ENCODE peak calls at places on chromosomes 6 and 20, in four cellular contexts. N is AG04449, S is progenitor cell of endocrine pancreas, V is RWPE1. M is an unnamed sample.

GRCh38 chr6:159646731-159647130 is 46.3 kb downstream of the SOD2 start:
- DNase-seq in N (no peak), S (no peak), V (no peak), M (peak)

GRCh38 chr20:24917797-24918578 is 31.1 kb upstream of the CST7 start:
- DNase-seq in N (peak), S (peak), V (peak), M (peak)

GRCh38 chr6:154501287-154501868 is 9.1 kb downstream of the CNKSR3 start:
- DNase-seq in N (no peak), S (no peak), V (no peak), M (no peak)

GRCh38 chr20:26209171-26209941 is 512.7 kb upstream of the ZNF337 start:
- DNase-seq in N (no peak), S (no peak), V (no peak), M (no peak)

GRCh38 chr20:60224914-60225313 is 266.7 kb downstream of the CDH26 start:
- DNase-seq in N (no peak), S (no peak), V (no peak), M (peak)

GRCh38 chr6:33693186-33694158 is 18.0 kb downstream of the UQCC2 start:
- DNase-seq in N (no peak), S (no peak), V (no peak), M (no peak)

GRCh38 chr20:11972478-11972877 is 54.8 kb downstream of the BTBD3 start:
- DNase-seq in N (no peak), S (no peak), V (no peak), M (no peak)

GRCh38 chr6:78831492-78831891 is 35.9 kb upstream of the IRAK1BP1 start:
- DNase-seq in N (no peak), S (no peak), V (no peak), M (no peak)

GRCh38 chr6:45892696-45893095 is 123.0 kb downstream of the CLIC5 start:
- DNase-seq in N (no peak), S (no peak), V (no peak), M (no peak)

GRCh38 chr20:15654208-15654649 is 919.0 kb downstream of the KIF16B start:
- DNase-seq in N (no peak), S (no peak), V (peak), M (peak)

GRCh38 chr6:3565291-3565690 is 108.4 kb upstream of the SLC22A23 start:
- DNase-seq in N (no peak), S (no peak), V (no peak), M (no peak)

GRCh38 chr20:41615671-41616070 is 2.5 kb downstream of the CHD6 start:
- DNase-seq in N (no peak), S (no peak), V (no peak), M (no peak)

GRCh38 chr20:12306107-12306506 is 388.4 kb downstream of the BTBD3 start:
- DNase-seq in N (no peak), S (no peak), V (no peak), M (no peak)

GRCh38 chr6:11650297-11650696 is 112.7 kb downstream of the TMEM170B start:
- DNase-seq in N (peak), S (no peak), V (no peak), M (no peak)

GRCh38 chr20:53879048-53879684 is 191.2 kb downstream of the BCAS1 start:
- DNase-seq in N (no peak), S (no peak), V (no peak), M (no peak)

GRCh38 chr6:68012822-68013221 is 622.3 kb upstream of the ADGRB3 start:
- DNase-seq in N (no peak), S (no peak), V (no peak), M (no peak)

GRCh38 chr6:135423649-135424128 is 73.9 kb downstream of the AHI1 start:
- DNase-seq in N (no peak), S (no peak), V (peak), M (peak)

GRCh38 chr6:36599791-36600209 is 5.6 kb downstream of the SRSF3 start:
- DNase-seq in N (no peak), S (no peak), V (peak), M (peak)

GRCh38 chr6:158046201-158047119 is 64.8 kb downstream of the SYNJ2 start:
- DNase-seq in N (no peak), S (no peak), V (no peak), M (no peak)

GRCh38 chr6:3383525-3383924 is 73.3 kb downstream of the SLC22A23 start:
- DNase-seq in N (no peak), S (no peak), V (no peak), M (no peak)

GRCh38 chr6:43992783-43993505 is 134.3 kb downstream of the MRPL14 start:
- DNase-seq in N (no peak), S (no peak), V (no peak), M (no peak)

GRCh38 chr6:107032051-107032450 is 4.1 kb downstream of the MTRES1 start:
- DNase-seq in N (no peak), S (no peak), V (no peak), M (no peak)

GRCh38 chr6:124054034-124054433 is 250.4 kb downstream of the NKAIN2 start:
- DNase-seq in N (no peak), S (no peak), V (no peak), M (no peak)

GRCh38 chr6:157491571-157492232 is 110.7 kb downstream of the ZDHHC14 start:
- DNase-seq in N (no peak), S (no peak), V (no peak), M (no peak)

GRCh38 chr6:9397981-9398559 is 962.7 kb upstream of the SLC35B3 start:
- DNase-seq in N (no peak), S (no peak), V (no peak), M (peak)

GRCh38 chr20:36773123-36773547 is 428 bp downstream of the DSN1 start:
- DNase-seq in N (no peak), S (no peak), V (no peak), M (no peak)

GRCh38 chr6:31776961-31777666 is at the start of gene VWA7:
- DNase-seq in N (no peak), S (peak), V (peak), M (peak)
- TF ChIP-seq CTCF in N (no peak), S (no peak), V (no peak), M (peak)

DNA sequence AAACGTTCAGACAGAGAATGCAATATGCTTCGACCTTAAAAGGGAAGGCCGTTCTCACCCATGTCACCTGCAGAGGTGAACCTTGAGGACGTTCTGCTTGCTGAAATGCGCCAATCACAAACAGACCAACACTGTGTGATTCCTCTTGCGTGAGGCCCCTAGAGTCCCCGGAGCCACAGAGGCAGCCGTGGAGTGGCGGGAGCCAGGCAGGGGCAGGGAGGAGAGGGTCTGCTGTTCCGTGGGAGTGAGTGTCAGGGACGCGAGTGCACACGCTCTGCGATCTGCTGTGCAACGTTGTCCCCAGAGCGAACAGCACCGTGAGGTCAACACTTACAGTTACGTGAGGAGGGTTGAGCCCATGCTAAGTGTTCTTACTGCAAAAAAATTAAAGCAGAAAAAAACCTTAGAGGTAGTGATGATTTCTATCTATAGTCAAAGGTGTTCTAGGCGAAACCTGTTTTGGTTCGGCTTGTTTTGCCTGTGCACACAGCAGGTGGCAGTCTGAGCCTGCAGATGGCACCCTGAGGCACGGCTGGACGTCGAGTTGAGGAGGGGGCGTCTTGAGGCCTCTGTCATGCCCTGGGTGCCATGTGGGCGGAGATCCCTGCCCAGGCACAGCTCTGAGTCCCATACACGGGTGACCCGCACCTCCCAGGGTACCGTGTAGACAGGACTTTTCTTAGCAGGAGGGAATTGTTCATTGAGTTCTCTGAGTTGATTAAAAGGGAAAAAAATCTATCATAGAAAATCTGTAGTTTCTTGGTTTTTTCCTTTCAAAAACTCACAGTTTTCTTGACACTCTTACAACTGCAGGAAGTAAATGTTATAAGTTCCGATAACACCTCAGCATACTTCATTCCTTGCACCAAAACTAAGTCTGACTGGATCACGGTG is 71.8 kb upstream of the FRMD1 start:
- DNase-seq in N (no peak), S (no peak), V (no peak), M (peak)
- TF ChIP-seq CTCF in N (peak), S (peak), V (no peak), M (peak)

GRCh38 chr20:58246346-58246745 is 17.9 kb upstream of the ANKRD60 start:
- DNase-seq in N (no peak), S (no peak), V (no peak), M (peak)
- TF ChIP-seq CTCF in N (peak), S (peak), V (no peak), M (peak)

GRCh38 chr6:96784650-96785049 is 52.6 kb downstream of the GPR63 start:
- DNase-seq in N (no peak), S (no peak), V (no peak), M (no peak)

GRCh38 chr6:96781557-96781956 is 55.7 kb downstream of the GPR63 start:
- DNase-seq in N (no peak), S (no peak), V (no peak), M (no peak)

GRCh38 chr6:96787846-96788580 is 49.3 kb downstream of the GPR63 start:
- DNase-seq in N (no peak), S (no peak), V (no peak), M (no peak)

GRCh38 chr6:96783307-96783706 is 54.0 kb downstream of the GPR63 start:
- DNase-seq in N (no peak), S (no peak), V (no peak), M (no peak)
- TF ChIP-seq CTCF in N (no peak), S (no peak), V (no peak), M (no peak)

DNA sequence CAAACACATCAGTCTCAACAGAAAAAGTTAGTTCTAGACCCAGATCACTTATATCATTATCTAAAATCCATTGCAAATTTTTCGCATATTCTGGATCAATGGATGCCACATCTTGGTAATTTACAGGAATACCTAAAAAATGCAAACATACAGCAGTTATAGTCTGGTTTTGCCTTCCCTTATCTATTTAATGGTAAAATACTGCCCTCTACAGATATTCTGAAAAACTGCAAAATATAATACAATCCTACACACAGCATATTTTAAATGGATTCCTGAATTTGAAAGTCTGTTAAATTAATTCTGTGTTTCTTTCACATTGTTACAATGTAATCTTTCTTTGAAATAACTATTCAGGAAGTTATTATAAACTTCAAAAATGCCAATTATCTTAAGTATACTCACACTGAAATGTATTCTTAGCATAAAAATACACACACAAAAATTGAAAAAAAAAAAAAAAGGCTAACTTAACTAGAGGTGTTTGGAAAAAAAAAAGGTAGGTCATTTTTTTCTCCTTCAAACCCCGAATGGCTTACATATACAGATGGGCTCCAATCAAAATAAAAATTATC is 88.4 kb downstream of the HACE1 start:
- DNase-seq in N (no peak), S (no peak), V (peak), M (no peak)
- TF ChIP-seq CTCF in N (no peak), S (peak), V (peak), M (peak)

DNA sequence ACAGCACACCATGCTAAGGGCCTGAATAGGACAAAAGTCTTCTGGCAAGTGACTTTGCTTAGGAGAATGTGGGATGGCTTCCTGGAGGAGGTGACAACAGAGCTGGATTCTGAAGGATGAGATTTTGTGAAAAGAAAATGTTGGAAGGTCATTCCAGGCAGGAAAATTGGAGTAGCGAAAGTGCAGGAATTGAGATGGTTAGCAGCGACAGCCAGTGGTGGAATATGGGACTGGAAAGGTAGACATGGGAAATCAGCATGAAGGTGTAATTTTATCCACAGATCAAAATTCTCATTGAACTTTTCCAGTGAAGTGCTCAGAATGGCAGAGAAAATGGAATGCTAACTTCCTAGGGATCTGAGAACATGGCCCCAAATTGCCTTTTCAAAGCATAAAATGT is 5.7 kb upstream of the BACH2 start:
- DNase-seq in N (no peak), S (no peak), V (no peak), M (no peak)
- TF ChIP-seq CTCF in N (peak), S (no peak), V (no peak), M (no peak)

GRCh38 chr6:1313755-1314503 is 2.0 kb downstream of the FOXQ1 start:
- DNase-seq in N (no peak), S (peak), V (peak), M (peak)
- TF ChIP-seq CTCF in N (peak), S (peak), V (peak), M (peak)